ENCODE peak calls at places on chromosomes 1 and 21, in eight cellular contexts. W is foreskin fibroblast, B is body of pancreas, U is neural progenitor cell, J is heart left ventricle, P is pancreas, I is fibroblast of mammary gland, F is AG04450. Q is an unnamed sample.

GRCh38 chr1:169012416-169012815 is 94.1 kb upstream of the ATP1B1 start:
- DNase-seq in W (no peak), B (no peak), U (no peak), J (no peak), P (no peak), I (no peak), F (no peak), Q (no peak)

GRCh38 chr1:211210052-211210451 is 49.1 kb upstream of the RCOR3 start:
- DNase-seq in W (no peak), B (no peak), U (no peak), J (no peak), P (no peak), I (no peak), F (no peak), Q (no peak)

GRCh38 chr21:25639167-25639921 is at the start of gene JAM2:
- DNase-seq in W (no peak), B (peak), U (peak), J (peak), P (peak), I (no peak), F (no peak), Q (no peak)

GRCh38 chr1:1264868-1265272 is 8.8 kb downstream of the UBE2J2 start:
- DNase-seq in W (peak), B (no peak), U (peak), J (no peak), P (no peak), I (peak), F (peak), Q (no peak)

GRCh38 chr1:21734526-21734925 is 48.4 kb downstream of the USP48 start:
- DNase-seq in W (peak), B (no peak), U (no peak), J (no peak), P (no peak), I (peak), F (no peak), Q (no peak)

GRCh38 chr1:99644302-99645004 is 1.5 kb upstream of the PALMD start:
- DNase-seq in W (no peak), B (no peak), U (no peak), J (no peak), P (no peak), I (no peak), F (no peak), Q (no peak)

GRCh38 chr1:22749919-22750670 is 39.5 kb downstream of the EPHB2 start:
- DNase-seq in W (peak), B (peak), U (peak), J (no peak), P (peak), I (peak), F (peak), Q (peak)

GRCh38 chr1:92538413-92539061 is 51.8 kb upstream of the GFI1 start:
- DNase-seq in W (no peak), B (no peak), U (no peak), J (no peak), P (no peak), I (no peak), F (no peak), Q (no peak)

GRCh38 chr1:178875936-178876335 is 5.1 kb upstream of the ANGPTL1 start:
- DNase-seq in W (no peak), B (no peak), U (no peak), J (no peak), P (no peak), I (no peak), F (no peak), Q (no peak)

GRCh38 chr1:197467881-197468280 is 199.8 kb downstream of the CRB1 start:
- DNase-seq in W (no peak), B (no peak), U (no peak), J (no peak), P (no peak), I (peak), F (no peak), Q (no peak)

GRCh38 chr21:31514598-31514997 is 144.9 kb upstream of the SOD1 start:
- DNase-seq in W (no peak), B (peak), U (peak), J (no peak), P (no peak), I (no peak), F (no peak), Q (no peak)

GRCh38 chr1:202805886-202806511 is 2.2 kb downstream of the KDM5B start:
- DNase-seq in W (no peak), B (no peak), U (no peak), J (no peak), P (no peak), I (no peak), F (no peak), Q (no peak)

GRCh38 chr1:61173118-61173517 is 90.8 kb downstream of the NFIA start:
- DNase-seq in W (no peak), B (no peak), U (no peak), J (peak), P (no peak), I (peak), F (no peak), Q (no peak)

GRCh38 chr1:9629445-9630201 is 21.9 kb upstream of the PIK3CD start:
- DNase-seq in W (no peak), B (no peak), U (no peak), J (peak), P (peak), I (no peak), F (no peak), Q (peak)

GRCh38 chr1:10736623-10737267 is 59.7 kb downstream of the CASZ1 start:
- DNase-seq in W (no peak), B (peak), U (no peak), J (no peak), P (peak), I (no peak), F (no peak), Q (no peak)

DNA sequence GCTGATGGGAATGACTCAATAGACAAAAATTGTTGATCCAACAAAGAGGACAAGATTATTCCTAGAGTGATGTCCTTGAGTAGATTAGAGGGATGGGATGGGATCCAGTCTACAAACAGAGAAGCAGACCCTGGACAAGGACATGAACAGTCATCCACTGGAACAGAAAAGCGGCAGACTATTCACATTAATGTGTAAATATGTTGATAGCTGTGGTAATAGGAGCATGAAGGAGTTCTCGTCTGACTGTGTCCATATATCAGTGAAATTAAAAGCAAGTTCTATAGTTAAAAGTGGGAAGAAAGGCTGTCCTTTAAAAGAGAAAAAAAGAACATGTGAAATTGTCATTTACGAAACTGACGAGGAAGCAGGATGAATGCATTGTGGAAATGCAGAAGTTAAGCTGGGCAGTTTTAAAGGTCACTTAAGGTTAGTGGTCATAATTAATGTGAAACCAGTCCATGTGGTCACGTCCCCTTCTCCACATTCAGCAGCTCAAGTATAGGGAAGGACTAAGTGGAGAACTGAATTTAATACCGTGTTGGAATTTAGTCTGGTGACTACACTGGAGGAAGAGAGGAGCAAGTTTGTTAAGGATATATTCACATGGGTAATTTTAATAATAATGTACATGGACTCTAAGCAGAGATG is 62.1 kb downstream of the PIK3R3 start:
- DNase-seq in W (no peak), B (no peak), U (no peak), J (no peak), P (no peak), I (no peak), F (no peak), Q (peak)
- TF ChIP-seq CTCF in W (no peak), B (no peak), U (no peak), J (no peak), P (no peak), I (no peak), F (no peak), Q (no peak)

GRCh38 chr21:36727886-36728285 is 29.0 kb downstream of the SIM2 start:
- DNase-seq in W (no peak), B (no peak), U (peak), J (no peak), P (no peak), I (no peak), F (no peak), Q (no peak)
- TF ChIP-seq CTCF in W (no peak), B (no peak), U (peak), J (no peak), P (no peak), I (no peak), F (no peak), Q (no peak)

DNA sequence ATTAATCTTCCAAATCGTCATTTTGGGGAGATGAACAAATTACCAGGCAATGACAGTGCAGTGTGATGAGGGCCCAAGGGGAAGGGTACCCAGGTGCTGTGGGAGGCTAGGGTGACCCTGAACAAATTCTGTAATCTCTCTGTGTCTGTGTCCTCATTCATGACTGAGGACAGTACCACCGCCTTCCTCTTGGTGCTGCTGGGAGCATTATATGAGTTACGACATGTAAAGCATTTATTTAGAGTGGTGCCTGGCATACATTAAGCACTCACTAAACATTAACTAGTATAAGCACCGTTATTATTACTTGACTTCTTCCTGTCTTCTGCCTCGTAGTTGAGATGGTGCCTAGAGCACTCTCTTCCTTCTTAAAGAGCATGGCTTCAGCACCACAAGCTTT is 468.2 kb upstream of the VAMP3 start:
- DNase-seq in W (no peak), B (no peak), U (no peak), J (no peak), P (no peak), I (no peak), F (no peak), Q (no peak)
- TF ChIP-seq CTCF in W (no peak), B (no peak), U (no peak), J (no peak), P (no peak), I (no peak), F (peak), Q (no peak)

DNA sequence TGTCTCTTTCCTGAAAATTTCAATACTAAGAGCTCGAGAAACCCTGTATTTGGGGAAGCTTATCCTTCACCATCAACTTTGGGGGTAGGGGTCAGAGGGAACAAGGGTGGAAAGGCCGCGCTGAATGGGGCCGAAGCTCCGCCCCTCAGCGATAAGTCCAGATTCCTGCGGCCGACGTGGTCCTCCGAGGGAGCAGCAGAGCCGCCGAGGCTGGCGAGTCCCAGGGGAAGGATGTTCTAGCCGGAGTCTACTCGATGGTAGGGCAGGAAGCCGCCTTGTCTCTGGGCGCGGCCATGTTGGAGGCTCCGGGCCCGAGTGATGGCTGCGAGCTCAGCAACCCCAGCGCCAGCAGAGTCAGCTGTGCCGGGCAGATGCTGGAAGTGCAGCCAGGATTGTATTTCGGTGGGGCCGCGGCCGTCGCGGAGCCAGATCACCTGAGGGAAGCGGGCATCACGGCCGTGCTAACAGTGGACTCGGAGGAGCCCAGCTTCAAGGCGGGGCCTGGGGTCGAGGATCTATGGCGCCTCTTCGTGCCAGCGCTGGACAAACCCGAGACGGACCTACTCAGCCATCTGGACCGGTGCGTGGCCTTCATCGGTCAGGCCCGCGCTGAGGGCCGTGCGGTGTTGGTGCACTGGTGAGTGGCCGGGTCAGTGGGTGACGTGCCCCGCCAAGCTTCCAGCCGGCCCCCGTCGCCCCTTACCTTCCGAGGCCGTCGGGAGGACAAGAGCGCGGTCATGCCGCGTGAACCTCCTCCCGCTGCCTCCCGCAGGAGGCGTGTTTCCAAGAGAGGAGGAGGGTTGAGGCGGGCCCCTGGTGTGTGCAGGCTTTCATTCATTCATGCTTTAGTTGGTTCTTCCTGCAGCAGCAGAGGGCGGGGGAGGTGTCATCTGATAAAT is at the start of gene DUSP12:
- DNase-seq in W (peak), B (peak), U (peak), J (peak), P (peak), I (peak), F (peak), Q (peak)
- TF ChIP-seq CTCF in W (no peak), B (no peak), U (peak), J (peak), P (no peak), I (peak), F (peak), Q (no peak)

GRCh38 chr1:95057361-95057760 is 15.4 kb downstream of the ALG14 start:
- DNase-seq in W (no peak), B (no peak), U (no peak), J (no peak), P (no peak), I (no peak), F (no peak), Q (no peak)
- TF ChIP-seq CTCF in W (no peak), B (no peak), U (no peak), J (no peak), P (no peak), I (no peak), F (no peak), Q (no peak)

GRCh38 chr1:232627645-232628334 is 2.1 kb downstream of the SIPA1L2 start:
- DNase-seq in W (no peak), B (peak), U (peak), J (no peak), P (no peak), I (peak), F (no peak), Q (no peak)
- TF ChIP-seq CTCF in W (peak), B (peak), U (peak), J (peak), P (no peak), I (peak), F (peak), Q (peak)

DNA sequence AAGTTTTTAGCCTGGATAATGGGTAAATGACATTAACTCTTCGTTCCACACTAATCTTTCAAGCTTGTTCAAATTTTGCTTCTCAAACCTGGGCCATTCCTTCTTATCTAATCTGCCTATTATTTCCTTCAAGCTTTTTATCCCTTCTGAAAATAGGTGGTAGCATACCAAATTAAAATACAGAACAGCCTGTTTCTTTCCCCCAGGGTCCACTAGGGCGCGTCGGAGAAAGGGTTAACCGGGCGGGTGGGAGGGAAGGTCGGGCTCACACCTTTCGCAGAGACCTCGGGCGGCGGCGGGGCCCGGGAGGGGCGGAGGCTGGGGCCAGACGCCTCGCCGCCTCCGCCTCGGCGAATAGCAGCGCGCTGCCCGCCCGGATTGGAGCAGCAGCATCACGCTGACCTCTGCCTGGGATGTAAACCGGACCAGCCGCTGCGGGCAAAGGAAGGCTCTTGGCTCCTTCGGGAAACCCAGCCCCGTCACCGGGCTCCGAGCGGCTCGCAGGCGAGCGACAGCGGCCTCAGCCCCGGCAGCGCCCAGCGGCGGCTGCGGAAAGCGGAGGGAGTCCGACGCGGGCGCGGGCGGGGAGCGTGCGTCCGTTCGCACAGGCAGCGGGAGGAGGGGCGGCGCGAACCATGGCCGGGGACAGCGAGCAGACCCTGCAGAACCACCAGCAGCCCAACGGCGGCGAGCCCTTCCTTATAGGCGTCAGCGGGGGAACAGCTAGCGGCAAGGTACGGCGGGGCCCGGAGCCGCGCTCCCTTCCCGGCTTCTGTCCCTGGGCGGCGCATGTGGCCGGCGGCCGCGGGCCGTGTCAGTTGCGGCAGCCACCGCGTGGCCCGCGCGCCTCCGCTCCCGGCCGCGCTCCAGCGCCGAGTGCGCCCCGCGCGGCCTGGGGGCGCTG is at the start of gene UCK2:
- DNase-seq in W (peak), B (peak), U (peak), J (peak), P (peak), I (peak), F (peak), Q (peak)
- TF ChIP-seq CTCF in W (no peak), B (peak), U (peak), J (no peak), P (no peak), I (no peak), F (no peak), Q (peak)

Q was measured in CD14-positive monocyte.